ENCODE peak calls at places on chromosome 12, in four cellular contexts. C is suprapubic skin, Q is HepG2, P is H1. W is an unnamed sample.

GRCh38 chr12:113896194-113896593 is 69.9 kb downstream of the RBM19 start:
- DNase-seq in C (no peak), P (peak; percentile 54), Q (no peak), W (no peak)

GRCh38 chr12:57640156-57641042 is 7.4 kb upstream of the B4GALNT1 start:
- DNase-seq in P (no peak), C (no peak), Q (no peak), W (no peak)

GRCh38 chr12:15856097-15856982 is 25.8 kb upstream of the STRAP start:
- DNase-seq in P (no peak), C (no peak), Q (peak; percentile 63), W (no peak)

GRCh38 chr12:69405466-69405865 is 45.9 kb downstream of the YEATS4 start:
- DNase-seq in C (no peak), P (no peak), Q (peak; percentile 47), W (no peak)

GRCh38 chr12:122669397-122670070 is 33.6 kb downstream of the HCAR2 start:
- DNase-seq in Q (no peak), P (no peak), C (no peak), W (peak; percentile 25)

GRCh38 chr12:46523863-46524770 is 151.5 kb upstream of the SLC38A2 start:
- DNase-seq in C (no peak), Q (peak; percentile 92), P (no peak), W (no peak)

GRCh38 chr12:94012508-94013044 is 135.8 kb upstream of the PLXNC1 start:
- DNase-seq in C (no peak), P (no peak), Q (no peak), W (no peak)

GRCh38 chr12:50677858-50678257 is 86.0 kb upstream of the ATF1 start:
- DNase-seq in P (no peak), Q (no peak), C (no peak), W (no peak)

GRCh38 chr12:88639361-88639760 is 59.1 kb upstream of the KITLG start:
- DNase-seq in P (no peak), Q (no peak), C (no peak), W (no peak)

GRCh38 chr12:52969828-52970569 is 21.1 kb downstream of the KRT18 start:
- DNase-seq in Q (peak; percentile 82), P (no peak), C (no peak), W (no peak)

GRCh38 chr12:123939716-123940626 is 32.7 kb downstream of the CCDC92 start:
- DNase-seq in C (no peak), P (no peak), Q (no peak), W (no peak)

GRCh38 chr12:90253674-90254181 is 545.1 kb upstream of the ATP2B1 start:
- DNase-seq in C (peak; percentile 86), P (no peak), Q (no peak), W (no peak)

GRCh38 chr12:49961111-49961922 is at the start of gene AQP5:
- DNase-seq in P (no peak), Q (no peak), C (no peak), W (no peak)

GRCh38 chr12:59486827-59487226 is 109.0 kb upstream of the SLC16A7 start:
- DNase-seq in P (no peak), C (no peak), Q (no peak), W (no peak)

GRCh38 chr12:18898469-18898868 is 160.6 kb downstream of the CAPZA3 start:
- DNase-seq in Q (no peak), P (no peak), C (no peak), W (no peak)

GRCh38 chr12:72276212-72276865 is 4.2 kb downstream of the TRHDE start:
- DNase-seq in P (no peak), C (no peak), Q (no peak), W (no peak)

GRCh38 chr12:28032811-28033537 is 60.4 kb upstream of the PTHLH start:
- DNase-seq in P (no peak), C (no peak), Q (no peak), W (no peak)

GRCh38 chr12:125249932-125250331 is 184.7 kb downstream of the AACS start:
- DNase-seq in C (no peak), Q (no peak), P (no peak), W (no peak)

GRCh38 chr12:43482311-43483085 is 69.5 kb downstream of the ADAMTS20 start:
- DNase-seq in C (no peak), Q (no peak), P (no peak), W (no peak)

GRCh38 chr12:356276-356988 is 32.7 kb downstream of the KDM5A start:
- DNase-seq in P (no peak), Q (no peak), C (no peak), W (no peak)

GRCh38 chr12:111870216-111870615 is 28.2 kb downstream of the MAPKAPK5 start:
- DNase-seq in Q (no peak), C (no peak), P (no peak), W (no peak)

GRCh38 chr12:121814429-121815119 is 10.8 kb downstream of the SETD1B start:
- DNase-seq in C (no peak), Q (no peak), P (no peak), W (no peak)

GRCh38 chr12:80936642-80937390 is 918 bp downstream of the LIN7A start:
- DNase-seq in P (peak; percentile 29), Q (peak; percentile 79), C (peak; percentile 80), W (peak; percentile 55)

GRCh38 chr12:6647083-6647604 is at the start of gene ACRBP:
- DNase-seq in Q (no peak), P (no peak), C (no peak), W (peak; percentile 95)
- TF ChIP-seq POLR2AphosphoS5 in Q (no peak), P (no peak), C (no peak), W (peak; percentile 19)

DNA sequence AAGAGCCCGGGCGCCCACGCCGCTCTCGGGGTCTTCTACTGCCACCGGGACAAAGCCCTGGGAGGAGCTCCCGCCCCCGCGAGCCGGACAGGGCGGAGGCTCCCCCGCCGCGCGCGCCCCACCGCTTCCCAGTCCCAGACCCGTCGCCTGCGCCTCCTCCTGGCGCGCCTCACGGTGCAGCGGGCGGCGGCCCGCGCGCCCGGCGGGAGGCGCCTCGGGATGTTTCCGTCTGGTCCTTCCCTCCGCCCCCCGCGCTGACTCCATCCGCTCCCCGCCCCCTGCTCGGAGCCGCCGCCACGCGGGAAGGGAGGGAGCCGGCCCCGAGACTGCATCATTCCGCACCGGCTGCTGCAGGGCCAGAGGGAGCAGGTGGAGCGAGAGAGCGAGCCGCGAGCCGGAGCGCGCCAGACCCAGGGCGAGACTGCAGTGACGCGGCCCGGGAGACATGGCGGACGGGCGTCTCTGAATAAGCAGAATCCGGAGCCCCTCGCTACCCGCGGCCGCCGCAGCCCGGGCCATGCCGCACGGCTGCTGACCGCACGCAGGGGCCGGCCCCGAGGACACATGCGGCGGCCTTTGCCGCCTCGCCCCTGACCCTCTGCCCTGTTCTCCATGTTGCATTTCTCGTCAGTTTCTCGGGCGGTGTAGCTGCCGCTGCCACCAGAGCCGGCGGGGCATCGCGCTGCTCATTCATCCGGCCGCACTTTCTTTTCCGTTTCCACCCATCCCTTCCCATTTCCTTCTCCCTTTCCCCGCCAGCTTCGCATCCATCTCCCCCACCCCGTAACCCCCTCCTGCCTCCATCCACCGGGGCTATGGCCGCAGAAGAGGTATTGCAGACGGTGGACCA is at the start of gene BICD1:
- DNase-seq in P (peak; percentile 39), Q (peak; percentile 68), C (peak; percentile 89), W (peak; percentile 76)
- TF ChIP-seq EP300 in P (no peak), Q (no peak), C (no peak), W (no peak)

GRCh38 chr12:14696265-14696741 is at the start of gene GUCY2C:
- DNase-seq in Q (no peak), P (no peak), C (no peak), W (no peak)
- TF ChIP-seq POLR2AphosphoS5 in Q (no peak), P (peak; percentile 84), C (no peak), W (no peak)

DNA sequence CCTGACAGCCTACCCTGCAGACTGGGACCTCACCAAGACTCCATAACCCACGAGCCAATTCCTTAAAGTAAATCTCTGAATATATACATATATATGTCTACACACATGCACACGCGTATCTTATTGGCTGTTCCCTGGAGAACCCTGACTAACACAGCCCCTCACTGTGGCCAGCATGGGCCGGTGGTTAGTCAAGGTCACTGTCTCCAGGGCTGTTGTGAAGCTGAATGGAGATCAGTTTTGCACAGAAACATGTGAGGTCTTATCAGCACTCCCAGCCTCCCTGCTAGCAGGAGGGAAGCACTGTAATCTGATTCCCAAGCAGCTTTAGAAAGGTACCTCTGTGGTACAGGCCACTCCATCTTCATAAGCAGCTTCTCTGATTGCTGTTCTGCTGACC is 46.6 kb upstream of the PLEKHG6 start:
- DNase-seq in C (no peak), Q (peak; percentile 79), P (no peak), W (no peak)
- TF ChIP-seq EP300 in C (no peak), Q (no peak), P (no peak), W (no peak)

GRCh38 chr12:92784356-92784755 is 81.6 kb downstream of the PLEKHG7 start:
- DNase-seq in Q (no peak), C (no peak), P (no peak), W (no peak)

GRCh38 chr12:92785563-92785950 is 82.8 kb downstream of the PLEKHG7 start:
- DNase-seq in P (no peak), C (no peak), Q (no peak), W (no peak)

GRCh38 chr12:92779902-92780301 is 77.1 kb downstream of the PLEKHG7 start:
- DNase-seq in C (no peak), P (no peak), Q (no peak), W (no peak)

GRCh38 chr12:92786045-92786444 is 83.3 kb downstream of the PLEKHG7 start:
- DNase-seq in Q (no peak), P (no peak), C (no peak), W (no peak)

GRCh38 chr12:92784795-92785562 is 82.2 kb downstream of the PLEKHG7 start:
- DNase-seq in C (no peak), P (peak; percentile 19), Q (peak; percentile 85), W (no peak)
- TF ChIP-seq POLR2AphosphoS5 in C (no peak), P (no peak), Q (no peak), W (no peak)

W was measured in upper lobe of left lung.